ENCODE peak calls at places on chromosomes 12 and 14, in seven cellular contexts. D is nucleus accumbens, J is cerebellar cortex, F is SW480, W is right cardiac atrium, O is endothelial cell, V is A549. B is an unnamed sample.

GRCh38 chr12:119444462-119445044 is 110.0 kb downstream of the CCDC60 start:
- DNase-seq in D (no peak), J (peak), F (peak), W (peak), O (peak), V (peak), B (no peak)

GRCh38 chr12:85358715-85359114 is 78.7 kb downstream of the ALX1 start:
- DNase-seq in D (no peak), J (no peak), F (no peak), W (no peak), O (no peak), V (no peak), B (no peak)

GRCh38 chr14:51357250-51357649 is 117.2 kb downstream of the TMX1 start:
- DNase-seq in D (no peak), J (no peak), F (no peak), W (no peak), O (no peak), V (no peak), B (no peak)

GRCh38 chr14:68824517-68825347 is 31.9 kb upstream of the ZFP36L1 start:
- DNase-seq in D (no peak), J (peak), F (peak), W (peak), O (peak), V (peak), B (peak)

GRCh38 chr12:106855221-106855758 is 80.8 kb downstream of the RIC8B start:
- DNase-seq in D (no peak), J (no peak), F (no peak), W (no peak), O (no peak), V (no peak), B (no peak)

GRCh38 chr14:87745507-87746118 is 247.4 kb downstream of the GALC start:
- DNase-seq in D (no peak), J (no peak), F (peak), W (peak), O (peak), V (peak), B (no peak)

GRCh38 chr14:99348816-99349609 is 77.0 kb upstream of the BCL11B start:
- DNase-seq in D (no peak), J (peak), F (no peak), W (no peak), O (no peak), V (no peak), B (peak)

GRCh38 chr14:76990084-76990483 is 38.4 kb downstream of the IRF2BPL start:
- DNase-seq in D (no peak), J (no peak), F (no peak), W (no peak), O (no peak), V (no peak), B (no peak)

GRCh38 chr14:69771136-69771535 is 4.2 kb downstream of the SRSF5 start:
- DNase-seq in D (no peak), J (no peak), F (no peak), W (no peak), O (no peak), V (no peak), B (no peak)

GRCh38 chr12:49336645-49337584 is at the start of gene C1QL4:
- DNase-seq in D (no peak), J (peak), F (peak), W (peak), O (peak), V (peak), B (peak)

GRCh38 chr12:122869207-122869973 is 26.5 kb downstream of the VPS37B start:
- DNase-seq in D (no peak), J (no peak), F (no peak), W (no peak), O (no peak), V (no peak), B (no peak)

GRCh38 chr14:44982594-44982993 is 20.6 kb downstream of the TOGARAM1 start:
- DNase-seq in D (no peak), J (no peak), F (no peak), W (no peak), O (no peak), V (no peak), B (no peak)

GRCh38 chr12:127280393-127281275 is 986.3 kb upstream of the TMEM132C start:
- DNase-seq in D (no peak), J (peak), F (no peak), W (peak), O (no peak), V (peak), B (peak)

GRCh38 chr14:60815371-60815770 is 80.8 kb downstream of the MNAT1 start:
- DNase-seq in D (no peak), J (no peak), F (no peak), W (no peak), O (no peak), V (no peak), B (no peak)

GRCh38 chr14:91892918-91893527 is 25.7 kb upstream of the TC2N start:
- DNase-seq in D (no peak), J (no peak), F (peak), W (no peak), O (peak), V (no peak), B (no peak)

GRCh38 chr14:50862171-50862570 is 9.7 kb upstream of the ABHD12B start:
- DNase-seq in D (no peak), J (no peak), F (no peak), W (no peak), O (no peak), V (no peak), B (no peak)

GRCh38 chr12:56995201-56995929 is 11.0 kb downstream of the ZBTB39 start:
- DNase-seq in D (no peak), J (no peak), F (no peak), W (no peak), O (no peak), V (no peak), B (no peak)

GRCh38 chr14:90969493-90970166 is 90.8 kb downstream of the RPS6KA5 start:
- DNase-seq in D (no peak), J (no peak), F (peak), W (no peak), O (no peak), V (no peak), B (no peak)

GRCh38 chr12:57089259-57090245 is 638 bp downstream of the NAB2 start:
- DNase-seq in D (no peak), J (peak), F (no peak), W (peak), O (peak), V (no peak), B (peak)

GRCh38 chr14:61663312-61663974 is 31.9 kb upstream of the HIF1A start:
- DNase-seq in D (no peak), J (no peak), F (no peak), W (no peak), O (no peak), V (no peak), B (no peak)

GRCh38 chr12:52006726-52007157 is at the start of gene TAMALIN:
- DNase-seq in D (no peak), J (no peak), F (no peak), W (peak), O (peak), V (no peak), B (peak)

GRCh38 chr12:26055087-26055486 is 69.8 kb downstream of the BHLHE41 start:
- DNase-seq in D (no peak), J (no peak), F (no peak), W (no peak), O (no peak), V (no peak), B (no peak)

GRCh38 chr12:125999643-126000042 is 934.4 kb downstream of the AACS start:
- DNase-seq in D (no peak), J (no peak), F (no peak), W (no peak), O (no peak), V (no peak), B (no peak)

GRCh38 chr12:122835693-122836026 is 403 bp downstream of the HIP1R start:
- DNase-seq in D (no peak), J (no peak), F (no peak), W (peak), O (no peak), V (no peak), B (peak)

GRCh38 chr12:29131539-29131938 is 17.5 kb upstream of the FAR2 start:
- DNase-seq in D (no peak), J (no peak), F (no peak), W (no peak), O (no peak), V (no peak), B (no peak)

GRCh38 chr14:101504096-101504948 is 57.0 kb upstream of the DIO3 start:
- DNase-seq in D (no peak), J (no peak), F (no peak), W (peak), O (no peak), V (no peak), B (no peak)

GRCh38 chr12:98352218-98352811 is 163.1 kb upstream of the TMPO start:
- DNase-seq in D (no peak), J (no peak), F (peak), W (no peak), O (no peak), V (peak), B (no peak)

GRCh38 chr12:118986043-118986442 is 4.7 kb downstream of the SRRM4 start:
- DNase-seq in D (no peak), J (peak), F (no peak), W (no peak), O (no peak), V (no peak), B (no peak)